ENCODE peak calls at places on chromosome 16, in four cellular contexts. One of them, this sample, is unnamed.
A peak's percentile ranks its signal among the peaks of the same experiment; 100 is the strongest.

GRCh38 chr16:4494746-4495490 is 18.7 kb downstream of the HMOX2 start:
- DNase-seq in neuronal stem cell: no peak
- DNase-seq in AG04450: no peak
- DNase-seq in left ventricle myocardium inferior: no peak
- DNase-seq in this sample: no peak

GRCh38 chr16:23410176-23410575 is 42.8 kb downstream of the COG7 start:
- DNase-seq in AG04450: no peak
- DNase-seq in neuronal stem cell: no peak
- DNase-seq in left ventricle myocardium inferior: no peak
- DNase-seq in this sample: no peak

GRCh38 chr16:72666267-72666666 is 381.7 kb downstream of the ZFHX3 start:
- DNase-seq in left ventricle myocardium inferior: no peak
- DNase-seq in AG04450: no peak
- DNase-seq in neuronal stem cell: no peak
- DNase-seq in this sample: no peak

GRCh38 chr16:79283578-79283977 is 317.0 kb downstream of the MAF start:
- DNase-seq in AG04450: no peak
- DNase-seq in neuronal stem cell: no peak
- DNase-seq in left ventricle myocardium inferior: no peak
- DNase-seq in this sample: no peak

GRCh38 chr16:4859190-4859899 is 12.1 kb downstream of the UBN1 start:
- DNase-seq in AG04450: no peak
- DNase-seq in neuronal stem cell: no peak
- DNase-seq in left ventricle myocardium inferior: no peak
- DNase-seq in this sample: no peak

GRCh38 chr16:68790130-68790761 is 53.1 kb upstream of the TANGO6 start:
- DNase-seq in AG04450: no peak
- DNase-seq in neuronal stem cell: no peak
- DNase-seq in left ventricle myocardium inferior: no peak
- DNase-seq in this sample: no peak

GRCh38 chr16:23679986-23680336 is 1.3 kb downstream of the PLK1 start:
- DNase-seq in neuronal stem cell: no peak
- DNase-seq in left ventricle myocardium inferior: no peak
- DNase-seq in AG04450: no peak
- DNase-seq in this sample: no peak

GRCh38 chr16:89071686-89072182 is 21.9 kb upstream of the ACSF3 start:
- DNase-seq in AG04450: no peak
- DNase-seq in left ventricle myocardium inferior: no peak
- DNase-seq in neuronal stem cell: no peak
- DNase-seq in this sample: no peak

GRCh38 chr16:89841275-89841674 is 13.0 kb downstream of the SPIRE2 start:
- DNase-seq in left ventricle myocardium inferior: no peak
- DNase-seq in neuronal stem cell: no peak
- DNase-seq in AG04450: no peak
- DNase-seq in this sample: no peak

GRCh38 chr16:14013571-14014283 is 57.4 kb upstream of the MRTFB start:
- DNase-seq in left ventricle myocardium inferior: no peak
- DNase-seq in neuronal stem cell: no peak
- DNase-seq in AG04450: peak; percentile 86
- DNase-seq in this sample: no peak

GRCh38 chr16:15610369-15610871 is 32.5 kb downstream of the MARF1 start:
- DNase-seq in AG04450: no peak
- DNase-seq in neuronal stem cell: no peak
- DNase-seq in left ventricle myocardium inferior: no peak
- DNase-seq in this sample: no peak

GRCh38 chr16:88303890-88304819 is 78.6 kb upstream of the ZNF469 start:
- DNase-seq in left ventricle myocardium inferior: no peak
- DNase-seq in AG04450: peak; percentile 96
- DNase-seq in neuronal stem cell: no peak
- DNase-seq in this sample: no peak

GRCh38 chr16:48138543-48138942 is 17.2 kb downstream of the ABCC12 start:
- DNase-seq in neuronal stem cell: no peak
- DNase-seq in left ventricle myocardium inferior: no peak
- DNase-seq in AG04450: no peak
- DNase-seq in this sample: no peak

This sample was measured in sciatic nerve.